ENCODE peak calls at places on chromosomes 3 and 15, in ten cellular contexts. W, V, G, P, D, F, U, S, Q and Z are unnamed samples. For H3K4me1 and H3K9me3, the result is how much of the 10 kb centered on the place peaks cover.

GRCh38 chr3:45950686-45951600 is 7.7 kb downstream of the CXCR6 start:
- DNase-seq in D (peak), P (no peak), S (no peak), G (no peak), U (no peak), V (no peak), F (no peak), W (no peak), Q (peak), Z (peak)

GRCh38 chr3:185705498-185705897 is 119.3 kb downstream of the IGF2BP2 start:
- DNase-seq in D (no peak), W (no peak), U (no peak), S (no peak), F (no peak), G (no peak), Q (no peak), P (no peak), V (no peak), Z (no peak)

GRCh38 chr15:37933685-37934084 is 755 bp upstream of the TMCO5A start:
- DNase-seq in Q (no peak), S (no peak), V (no peak), P (no peak), U (peak), G (no peak), W (no peak), D (no peak), F (no peak), Z (no peak)

GRCh38 chr15:59443341-59444081 is 5.5 kb downstream of the FAM81A start:
- DNase-seq in W (no peak), G (no peak), S (no peak), U (no peak), F (no peak), V (no peak), D (no peak), Q (no peak), P (no peak), Z (no peak)

GRCh38 chr15:67125589-67126502 is 60.4 kb downstream of the SMAD3 start:
- DNase-seq in U (peak), V (no peak), F (no peak), S (peak), G (no peak), W (peak), P (peak), Q (no peak), D (peak), Z (no peak)

GRCh38 chr15:100880139-100880896 is 687 bp downstream of the ALDH1A3 start:
- DNase-seq in S (no peak), U (no peak), V (no peak), Q (no peak), F (peak), W (no peak), D (no peak), G (no peak), P (no peak), Z (no peak)

GRCh38 chr3:43968465-43968864 is 273.2 kb upstream of the TOPAZ1 start:
- DNase-seq in G (no peak), V (no peak), S (no peak), W (no peak), U (no peak), F (no peak), D (no peak), P (no peak), Q (no peak), Z (no peak)

GRCh38 chr3:149342413-149343340 is 9.2 kb upstream of the TM4SF18 start:
- DNase-seq in D (no peak), S (no peak), W (no peak), P (no peak), G (no peak), F (no peak), U (peak), V (no peak), Q (no peak), Z (no peak)

GRCh38 chr3:105355355-105356063 is 11.2 kb upstream of the ALCAM start:
- DNase-seq in F (no peak), G (no peak), W (no peak), D (no peak), V (no peak), S (no peak), U (peak), P (no peak), Q (no peak), Z (no peak)

GRCh38 chr3:55629432-55629831 is 142.3 kb upstream of the WNT5A start:
- DNase-seq in S (peak), F (no peak), Q (no peak), U (peak), D (peak), V (no peak), W (no peak), P (peak), G (no peak), Z (peak)

GRCh38 chr15:89203705-89204273 is 17.6 kb downstream of the RLBP1 start:
- DNase-seq in W (no peak), F (no peak), G (no peak), D (no peak), V (no peak), U (no peak), Q (no peak), S (no peak), P (no peak), Z (no peak)

GRCh38 chr15:78302579-78302978 is 3.2 kb upstream of the SKIC8 start:
- DNase-seq in U (peak), S (no peak), F (no peak), P (no peak), Q (no peak), V (no peak), G (no peak), D (no peak), W (no peak), Z (no peak)

GRCh38 chr15:65841121-65841930 is 28.0 kb upstream of the RAB11A start:
- DNase-seq in W (peak), U (peak), P (no peak), S (no peak), D (peak), G (no peak), F (no peak), Q (no peak), V (no peak), Z (no peak)

GRCh38 chr3:7272203-7272602 is 411.3 kb downstream of the GRM7 start:
- DNase-seq in P (no peak), G (no peak), W (no peak), S (no peak), V (no peak), U (no peak), F (no peak), Q (no peak), D (no peak), Z (no peak)

GRCh38 chr3:172082269-172082668 is 42.9 kb downstream of the FNDC3B start:
- DNase-seq in F (no peak), G (no peak), Q (no peak), V (no peak), W (no peak), P (no peak), D (peak), S (no peak), U (peak), Z (no peak)

GRCh38 chr3:100603449-100603848 is 6.0 kb upstream of the ADGRG7 start:
- DNase-seq in V (no peak), F (peak), G (no peak), P (no peak), S (no peak), D (peak), U (peak), Q (no peak), W (no peak), Z (no peak)

GRCh38 chr3:100563652-100564215 is 45.7 kb upstream of the ADGRG7 start:
- DNase-seq in Q (no peak), S (no peak), P (no peak), U (no peak), F (no peak), V (no peak), D (no peak), W (no peak), G (no peak), Z (no peak)

GRCh38 chr15:87369269-87369668 is 887.3 kb downstream of the NTRK3 start:
- DNase-seq in U (peak), D (no peak), W (no peak), V (no peak), F (peak), S (no peak), Q (no peak), G (no peak), P (no peak), Z (no peak)

GRCh38 chr3:152299243-152299976 is 30.7 kb downstream of the MBNL1 start:
- DNase-seq in P (no peak), V (peak), F (no peak), W (no peak), S (peak), U (no peak), G (no peak), Q (peak), D (peak), Z (no peak)
- H3K4me1 ChIP-seq in P (half or more), V (half or more), F (under half), W (half or more), S (under half), U (under half), G (half or more), Q (half or more), D (half or more), Z (half or more)

GRCh38 chr3:278300-279064 is 81.9 kb downstream of the CHL1 start:
- DNase-seq in U (no peak), P (no peak), D (no peak), Q (no peak), V (no peak), W (no peak), F (no peak), G (no peak), S (no peak), Z (no peak)
- H3K4me3 ChIP-seq in U (no peak), P (no peak), D (no peak), Q (no peak), V (no peak), W (no peak), F (no peak), G (no peak), S (no peak), Z (no peak)

GRCh38 chr3:40627095-40627494 is 102.3 kb downstream of the ZNF621 start:
- DNase-seq in D (no peak), Q (no peak), F (no peak), P (no peak), U (no peak), S (no peak), W (no peak), V (no peak), G (no peak), Z (no peak)
- H3K9me3 ChIP-seq in D (under half), Q (under half), F (under half), P (under half), U (under half), S (under half), W (under half), V (under half), G (under half), Z (under half)

GRCh38 chr3:72438072-72438471 is 410.2 kb downstream of the SHQ1 start:
- DNase-seq in D (no peak), V (no peak), P (no peak), U (no peak), F (no peak), W (no peak), G (no peak), Q (no peak), S (no peak), Z (no peak)
- H3K4me1 ChIP-seq in D (under half), V (under half), P (under half), U (under half), F (under half), W (half or more), G (half or more), Q (half or more), S (under half), Z (under half)

DNA sequence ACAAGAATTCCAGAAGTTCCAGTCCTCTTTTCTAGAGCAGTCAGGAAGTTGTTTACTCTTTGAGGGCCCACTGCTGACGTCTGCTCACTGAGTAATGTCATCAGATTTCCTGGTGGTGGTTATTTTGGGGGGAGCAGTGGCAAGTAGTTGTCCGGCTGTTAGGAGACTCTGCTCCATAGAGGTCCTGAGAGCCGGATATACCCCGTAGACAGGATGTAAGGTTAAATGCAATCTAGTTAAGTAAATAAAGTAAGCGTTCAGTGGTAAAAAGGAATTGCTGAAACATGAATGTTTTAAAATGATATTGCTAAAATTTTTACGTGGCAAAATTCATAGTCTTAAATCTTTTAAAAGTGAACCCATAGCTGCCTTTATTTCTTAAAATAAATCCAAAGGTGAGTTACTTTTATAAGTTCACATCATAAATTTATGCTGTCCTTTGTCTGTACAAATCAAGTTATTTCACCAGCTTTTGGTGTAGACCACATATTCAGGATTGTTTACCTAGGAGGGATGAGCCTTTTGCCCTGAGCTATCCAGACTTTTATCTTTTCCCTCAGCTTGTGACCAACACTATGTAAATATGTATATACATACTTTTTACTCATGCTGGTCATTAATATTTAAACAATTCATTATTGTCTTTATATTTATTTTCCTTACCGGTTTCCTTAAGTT is 65.8 kb downstream of the PDE8A start:
- DNase-seq in G (no peak), Q (peak), S (peak), D (peak), U (peak), V (no peak), W (no peak), F (no peak), P (no peak), Z (no peak)
- H3K4me3 ChIP-seq in G (no peak), Q (no peak), S (no peak), D (no peak), U (no peak), V (no peak), W (peak), F (no peak), P (peak), Z (no peak)

GRCh38 chr15:25055356-25056068 is 100.7 kb downstream of the SNRPN start:
- DNase-seq in D (no peak), U (no peak), Q (no peak), F (no peak), V (no peak), W (no peak), S (no peak), P (no peak), G (no peak), Z (no peak)
- H3K9me3 ChIP-seq in D (under half), U (half or more), Q (half or more), F (half or more), V (half or more), W (half or more), S (under half), P (half or more), G (under half), Z (half or more)

GRCh38 chr3:11643212-11644087 is at the start of gene VGLL4:
- DNase-seq in U (peak), P (peak), D (peak), S (peak), G (peak), W (peak), Q (peak), F (peak), V (peak), Z (peak)
- H3K4me1 ChIP-seq in U (under half), P (half or more), D (under half), S (under half), G (under half), W (under half), Q (under half), F (under half), V (under half), Z (under half)